ENCODE peak calls at places on chromosomes 3 and 15, in five cellular contexts. X, O, Q, G and R are unnamed samples.

GRCh38 chr3:127485396-127486170 is 105.0 kb downstream of the TPRA1 start:
- DNase-seq in Q (no peak), X (peak), O (peak), G (no peak), R (no peak)

GRCh38 chr3:60912142-60912541 is 339.1 kb downstream of the FHIT start:
- DNase-seq in X (no peak), O (no peak), Q (no peak), G (no peak), R (no peak)

GRCh38 chr3:154862265-154862664 is 217.9 kb upstream of the MME start:
- DNase-seq in G (no peak), O (no peak), Q (no peak), X (no peak), R (peak)

GRCh38 chr3:110414851-110415250 is 656.8 kb upstream of the NECTIN3 start:
- DNase-seq in G (no peak), O (peak), X (no peak), Q (no peak), R (no peak)

GRCh38 chr15:42141795-42142667 is 14.4 kb downstream of the PLA2G4F start:
- DNase-seq in O (no peak), X (no peak), G (no peak), Q (no peak), R (no peak)

GRCh38 chr3:184543256-184543655 is 18.3 kb upstream of the EPHB3 start:
- DNase-seq in Q (no peak), X (no peak), O (no peak), G (no peak), R (no peak)

GRCh38 chr15:73030280-73030679 is 22.0 kb upstream of the NEO1 start:
- DNase-seq in Q (no peak), O (no peak), X (no peak), G (no peak), R (no peak)

GRCh38 chr15:62559049-62559733 is 394.1 kb upstream of the C2CD4B start:
- DNase-seq in G (no peak), O (peak), X (no peak), Q (no peak), R (no peak)

GRCh38 chr15:55108858-55109518 is 87.8 kb downstream of the RSL24D1 start:
- DNase-seq in O (peak), X (peak), G (peak), Q (peak), R (peak)

GRCh38 chr15:93349146-93349545 is 260.1 kb upstream of the RGMA start:
- DNase-seq in O (no peak), Q (no peak), G (no peak), X (no peak), R (no peak)

GRCh38 chr3:58041826-58042324 is 33.7 kb downstream of the FLNB start:
- DNase-seq in X (no peak), Q (no peak), G (no peak), O (peak), R (no peak)

GRCh38 chr3:14861451-14862302 is 42.9 kb downstream of the FGD5 start:
- DNase-seq in G (no peak), Q (no peak), X (no peak), O (no peak), R (no peak)

GRCh38 chr3:58518304-58518789 is 18.6 kb downstream of the ACOX2 start:
- DNase-seq in G (no peak), Q (no peak), O (no peak), X (no peak), R (no peak)